ENCODE peak calls at places on chromosomes 12 and 14, in six cellular contexts. V is heart left ventricle, Q is aorta, M is GM12878, W is esophagus squamous epithelium, A is psoas muscle. J is an unnamed sample.

GRCh38 chr12:6425588-6426531 is 18.9 kb upstream of the CD27 start:
- DNase-seq in W (no peak), V (no peak), M (no peak), A (peak), Q (no peak), J (peak)

GRCh38 chr14:29717906-29718305 is 209.7 kb downstream of the PRKD1 start:
- DNase-seq in W (no peak), M (no peak), A (no peak), V (no peak), Q (no peak), J (no peak)

GRCh38 chr12:1529862-1530591 is 64.4 kb downstream of the FBXL14 start:
- DNase-seq in W (no peak), M (no peak), V (no peak), Q (no peak), A (peak), J (no peak)

GRCh38 chr14:106094654-106095189 is 568.3 kb downstream of the TMEM121 start:
- DNase-seq in Q (peak), V (no peak), W (no peak), A (no peak), M (no peak), J (no peak)

GRCh38 chr14:100078997-100079561 is 13.9 kb downstream of the EVL start:
- DNase-seq in A (no peak), V (no peak), Q (no peak), W (no peak), M (no peak), J (no peak)

GRCh38 chr12:123398177-123398916 is 14.4 kb downstream of the KMT5A start:
- DNase-seq in V (peak), W (no peak), Q (peak), M (no peak), A (peak), J (no peak)

GRCh38 chr12:127811988-127812387 is 455.0 kb upstream of the TMEM132C start:
- DNase-seq in M (no peak), A (no peak), Q (peak), W (no peak), V (peak), J (no peak)

GRCh38 chr12:121467638-121468403 is 67.9 kb downstream of the RNF34 start:
- DNase-seq in A (no peak), W (peak), Q (peak), M (no peak), V (no peak), J (no peak)

GRCh38 chr14:23831591-23831990 is 122.0 kb upstream of the DHRS4 start:
- DNase-seq in M (no peak), V (no peak), A (no peak), W (no peak), Q (no peak), J (no peak)

GRCh38 chr12:6635856-6636521 is at the start of gene LPAR5:
- DNase-seq in V (no peak), Q (peak), W (no peak), A (peak), M (no peak), J (no peak)

GRCh38 chr14:105068818-105069217 is 3.6 kb upstream of the GPR132 start:
- DNase-seq in W (no peak), A (no peak), M (no peak), Q (no peak), V (no peak), J (no peak)

GRCh38 chr12:42024495-42024830 is 120.2 kb downstream of the GXYLT1 start:
- DNase-seq in W (no peak), M (no peak), Q (no peak), V (no peak), A (no peak), J (no peak)

GRCh38 chr14:103311171-103311997 is 22.7 kb upstream of the EIF5 start:
- DNase-seq in W (no peak), A (no peak), Q (no peak), V (no peak), M (no peak), J (no peak)

GRCh38 chr14:103045387-103045869 is 11.9 kb downstream of the CDC42BPB start:
- DNase-seq in A (no peak), Q (no peak), W (no peak), V (no peak), M (peak), J (no peak)

GRCh38 chr14:68710776-68711175 is 82.1 kb downstream of the ZFP36L1 start:
- DNase-seq in W (no peak), M (no peak), Q (no peak), A (no peak), V (no peak), J (no peak)

GRCh38 chr12:52221912-52222457 is 11.1 kb upstream of the KRT7 start:
- DNase-seq in Q (peak), M (no peak), V (no peak), A (peak), W (no peak), J (no peak)

GRCh38 chr14:97538749-97539388 is 741.7 kb downstream of the VRK1 start:
- DNase-seq in A (no peak), M (no peak), Q (no peak), V (no peak), W (no peak), J (no peak)

GRCh38 chr14:58082491-58083098 is 69.4 kb downstream of the ARMH4 start:
- DNase-seq in Q (no peak), V (peak), W (no peak), M (no peak), A (no peak), J (no peak)

GRCh38 chr12:100401660-100402059 is 44.8 kb downstream of the SLC17A8 start:
- DNase-seq in W (no peak), V (no peak), Q (no peak), A (no peak), M (no peak), J (no peak)

GRCh38 chr12:38639625-38640024 is 265.8 kb downstream of the CPNE8 start:
- DNase-seq in M (no peak), Q (no peak), A (no peak), V (no peak), W (no peak), J (no peak)

GRCh38 chr12:132484891-132485441 is 5.0 kb upstream of the FBRSL1 start:
- DNase-seq in Q (no peak), M (no peak), W (no peak), V (peak), A (peak), J (no peak)

GRCh38 chr12:110917961-110918360 is 2.4 kb downstream of the MYL2 start:
- DNase-seq in Q (no peak), V (no peak), W (no peak), A (no peak), M (no peak), J (no peak)

GRCh38 chr14:104307627-104308401 is 169.4 kb downstream of the KIF26A start:
- DNase-seq in V (no peak), W (no peak), M (no peak), Q (peak), A (no peak), J (peak)

GRCh38 chr12:122517877-122518276 is 8.9 kb downstream of the RSRC2 start:
- DNase-seq in A (no peak), Q (no peak), M (no peak), W (no peak), V (no peak), J (no peak)

GRCh38 chr14:104355101-104355691 is 216.8 kb downstream of the KIF26A start:
- DNase-seq in V (no peak), Q (peak), M (no peak), A (no peak), W (no peak), J (peak)

GRCh38 chr12:107845226-107845979 is 70.9 kb downstream of the ASCL4 start:
- DNase-seq in W (no peak), M (no peak), A (no peak), V (no peak), Q (peak), J (no peak)

GRCh38 chr14:106586098-106586704 is 1059.8 kb downstream of the TMEM121 start:
- DNase-seq in M (no peak), V (no peak), W (no peak), Q (no peak), A (no peak), J (no peak)

GRCh38 chr14:104700747-104701215 is 11.4 kb downstream of the INF2 start:
- DNase-seq in M (no peak), V (no peak), Q (no peak), W (no peak), A (no peak), J (no peak)

GRCh38 chr14:50726372-50727107 is 58.4 kb upstream of the SAV1 start:
- DNase-seq in Q (no peak), A (no peak), W (no peak), M (no peak), V (no peak), J (no peak)

GRCh38 chr14:102622262-102622885 is 29.9 kb downstream of the RCOR1 start:
- DNase-seq in W (no peak), V (no peak), M (no peak), Q (peak), A (no peak), J (no peak)

GRCh38 chr14:68704736-68705720 is 87.8 kb downstream of the ZFP36L1 start:
- DNase-seq in A (peak), V (no peak), Q (peak), M (no peak), W (no peak), J (peak)

GRCh38 chr12:48659863-48660262 is 22.2 kb downstream of the KANSL2 start:
- DNase-seq in W (no peak), Q (no peak), V (no peak), A (no peak), M (no peak), J (no peak)

GRCh38 chr14:70121521-70121920 is 67.2 kb downstream of the SLC8A3 start:
- DNase-seq in W (no peak), V (no peak), Q (no peak), M (no peak), A (no peak), J (no peak)

GRCh38 chr12:113880337-113880736 is 85.8 kb downstream of the RBM19 start:
- DNase-seq in W (no peak), M (no peak), V (no peak), Q (no peak), A (no peak), J (no peak)

GRCh38 chr14:77436042-77436441 is 12.7 kb upstream of the NOXRED1 start:
- DNase-seq in V (no peak), M (no peak), W (no peak), A (no peak), Q (no peak), J (no peak)

GRCh38 chr14:85333313-85333712 is 196.6 kb upstream of the FLRT2 start:
- DNase-seq in W (no peak), M (no peak), A (no peak), Q (no peak), V (no peak), J (no peak)

GRCh38 chr12:56801661-56802622 is 38.8 kb downstream of the HSD17B6 start:
- DNase-seq in W (no peak), Q (no peak), M (no peak), A (no peak), V (no peak), J (no peak)

GRCh38 chr14:93207468-93208308 is 632 bp downstream of the UBR7 start:
- DNase-seq in M (no peak), V (peak), A (no peak), Q (no peak), W (no peak), J (no peak)

GRCh38 chr14:90440592-90440991 is 43.8 kb downstream of the CALM1 start:
- DNase-seq in Q (no peak), A (no peak), M (no peak), W (no peak), V (no peak), J (no peak)
- H3K27ac ChIP-seq in Q (no peak), A (no peak), M (no peak), W (no peak), V (no peak), J (no peak)

GRCh38 chr12:75644472-75645072 is 133.2 kb upstream of the KRR1 start:
- DNase-seq in W (no peak), Q (no peak), V (no peak), M (no peak), A (no peak), J (no peak)
- H3K27ac ChIP-seq in W (no peak), Q (no peak), V (no peak), M (no peak), A (no peak), J (no peak)

DNA sequence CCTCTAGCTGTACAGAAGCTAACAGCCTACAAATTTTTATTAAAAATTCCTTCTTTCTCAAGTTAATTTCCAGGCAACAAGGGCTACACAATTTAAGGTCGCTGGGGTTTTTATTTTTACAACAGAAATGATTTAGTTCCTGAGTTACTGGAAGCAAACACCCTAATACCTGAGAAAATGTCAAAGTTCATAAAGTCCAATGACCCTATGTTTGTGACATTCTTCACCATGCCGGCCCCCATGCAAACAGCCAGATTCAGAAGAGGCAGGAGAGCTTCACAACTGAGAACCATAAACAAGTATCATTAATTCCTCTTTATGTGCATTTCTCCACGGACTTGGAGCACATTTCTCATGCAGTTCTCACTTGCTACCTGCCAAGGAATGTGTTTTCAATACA is 236.2 kb upstream of the EGLN3 start:
- DNase-seq in M (no peak), W (no peak), Q (no peak), A (no peak), V (no peak), J (no peak)
- H3K27ac ChIP-seq in M (no peak), W (no peak), Q (no peak), A (no peak), V (no peak), J (no peak)

DNA sequence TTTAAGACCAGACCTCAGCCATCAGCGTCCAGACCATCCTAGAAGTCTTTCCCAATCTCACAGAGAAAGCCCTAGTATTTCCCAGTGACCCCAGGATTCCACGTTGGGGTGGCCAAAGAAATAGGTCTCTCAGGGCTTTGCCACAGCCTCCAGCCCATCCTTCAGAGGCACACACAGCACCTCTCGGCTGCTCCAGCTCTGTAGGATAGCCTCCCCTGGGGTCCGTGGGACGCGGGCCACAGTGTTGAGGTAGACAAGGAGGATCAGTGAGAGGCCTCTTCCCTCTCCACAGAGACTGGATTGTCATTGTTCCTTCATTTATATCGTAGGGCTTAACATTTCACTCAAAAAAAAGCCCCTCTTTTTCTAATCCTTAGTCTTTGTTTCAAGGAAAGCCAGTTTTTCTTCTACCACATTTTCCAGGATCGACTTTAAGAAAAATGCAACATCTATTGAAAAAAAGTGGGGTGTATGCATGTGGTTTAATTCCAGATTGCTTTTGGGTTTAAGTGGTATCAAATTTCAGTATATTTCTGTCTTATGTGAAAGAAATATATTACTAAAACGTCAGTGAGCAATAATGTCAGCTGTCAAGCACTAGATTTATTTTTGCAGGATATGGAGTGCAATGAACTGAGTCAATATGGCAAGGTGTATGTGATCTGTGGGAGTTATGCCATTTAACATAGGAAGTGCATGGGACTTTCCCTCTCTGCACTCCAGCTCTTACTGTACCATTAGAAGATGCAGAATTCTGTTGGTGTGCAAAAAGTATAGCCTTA is 187.5 kb downstream of the MSRB3 start:
- DNase-seq in V (no peak), M (no peak), W (no peak), Q (no peak), A (no peak), J (no peak)
- H3K27ac ChIP-seq in V (no peak), M (no peak), W (no peak), Q (no peak), A (no peak), J (no peak)

GRCh38 chr12:77189463-77189862 is 124.1 kb upstream of the E2F7 start:
- DNase-seq in Q (no peak), A (no peak), M (no peak), W (no peak), V (no peak), J (no peak)
- H3K27ac ChIP-seq in Q (no peak), A (no peak), M (no peak), W (no peak), V (no peak), J (no peak)

DNA sequence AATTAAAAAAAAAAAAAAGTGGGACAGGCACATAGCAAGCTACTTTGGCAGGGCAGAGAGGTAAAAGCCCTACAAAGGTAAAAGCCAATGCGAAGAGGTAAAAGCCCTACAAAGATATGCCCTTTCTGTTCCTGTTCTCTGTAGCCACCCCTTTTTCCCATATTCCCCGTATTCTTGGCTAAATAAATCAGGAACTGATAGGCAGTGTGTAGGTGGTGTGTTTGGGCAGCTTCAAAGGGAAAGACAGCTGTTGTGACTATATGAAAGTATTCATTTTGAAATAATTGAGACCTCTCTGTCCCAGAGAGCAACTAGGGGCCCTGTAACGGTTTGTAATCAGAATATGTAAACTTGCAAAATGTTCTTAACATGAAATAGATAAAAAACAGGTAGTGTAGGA is 11.2 kb upstream of the SLC41A2 start:
- DNase-seq in A (no peak), Q (no peak), W (no peak), V (no peak), M (no peak), J (no peak)
- H3K27ac ChIP-seq in A (no peak), Q (no peak), W (no peak), V (no peak), M (no peak), J (no peak)

GRCh38 chr12:109606261-109607028 is 32.9 kb downstream of the MVK start:
- DNase-seq in M (no peak), V (peak), W (no peak), Q (no peak), A (no peak), J (no peak)

GRCh38 chr12:109609256-109609821 is 35.7 kb downstream of the MVK start:
- DNase-seq in Q (no peak), W (no peak), V (no peak), M (no peak), A (no peak), J (no peak)

GRCh38 chr12:109608270-109608669 is 34.7 kb downstream of the MVK start:
- DNase-seq in A (no peak), Q (no peak), V (no peak), M (no peak), W (no peak), J (no peak)

GRCh38 chr12:109608796-109609195 is 35.2 kb downstream of the MVK start:
- DNase-seq in Q (no peak), W (no peak), A (no peak), M (no peak), V (no peak), J (no peak)

DNA sequence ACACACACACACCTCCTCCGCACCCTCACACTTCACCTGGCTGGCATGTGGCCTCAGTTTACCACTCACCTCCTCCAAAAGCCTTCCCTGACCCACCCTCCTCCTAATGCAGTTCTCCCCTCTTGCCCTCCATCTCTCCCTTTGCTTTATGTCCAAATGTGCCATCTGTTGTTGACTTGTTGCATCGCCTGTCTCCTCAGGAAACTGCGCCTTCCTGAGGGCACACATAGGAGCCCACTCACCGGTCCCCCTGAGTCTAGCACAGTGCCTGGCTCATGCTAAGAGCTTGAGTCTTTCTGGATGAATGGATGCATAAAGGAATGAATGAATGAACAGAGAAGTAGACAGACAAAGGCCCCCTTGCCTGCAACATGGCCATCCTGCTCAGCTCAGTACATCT is 34.0 kb downstream of the MVK start:
- DNase-seq in A (no peak), M (no peak), V (no peak), Q (no peak), W (no peak), J (no peak)
- H3K27ac ChIP-seq in A (no peak), M (no peak), V (no peak), Q (no peak), W (no peak), J (no peak)

GRCh38 chr12:62928632-62929031 is 6.3 kb downstream of the PPM1H start:
- DNase-seq in Q (no peak), A (no peak), W (no peak), M (no peak), V (no peak), J (no peak)

GRCh38 chr12:62930546-62931425 is 4.2 kb downstream of the PPM1H start:
- DNase-seq in W (no peak), M (no peak), Q (no peak), A (no peak), V (no peak), J (no peak)

GRCh38 chr12:62933871-62934798 is 815 bp downstream of the PPM1H start:
- DNase-seq in Q (peak), M (no peak), W (no peak), V (peak), A (peak), J (no peak)

GRCh38 chr12:62933220-62933870 is 1.6 kb downstream of the PPM1H start:
- DNase-seq in W (no peak), V (peak), M (no peak), Q (peak), A (no peak), J (no peak)

DNA sequence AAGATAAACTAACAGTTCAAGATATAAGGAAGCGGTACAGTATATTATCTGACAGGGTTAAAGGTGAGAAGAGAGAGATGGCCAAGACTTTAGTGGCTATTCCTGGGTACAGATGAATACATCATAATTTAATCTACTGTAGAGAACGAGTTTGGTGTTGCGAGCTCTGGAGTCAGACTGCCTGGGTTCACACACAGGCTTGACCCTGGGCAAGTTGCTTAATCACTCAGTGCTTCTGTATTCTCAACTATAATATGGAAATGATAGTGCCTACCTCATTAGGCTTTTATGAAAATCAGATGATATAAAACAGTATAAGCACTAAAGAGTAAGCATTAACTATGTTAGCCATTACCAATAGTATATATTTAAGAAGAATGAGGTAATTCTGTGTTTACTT is 3.5 kb downstream of the PPM1H start:
- DNase-seq in W (no peak), Q (no peak), M (no peak), V (no peak), A (no peak), J (no peak)
- H3K27ac ChIP-seq in W (no peak), Q (no peak), M (no peak), V (no peak), A (no peak), J (no peak)